ENCODE peak calls at places on chromosomes 12 and 14, in five cellular contexts. B is CD8-positive, alpha-beta memory T cell; I is CD8-positive, alpha-beta T cell; H is fibroblast of villous mesenchyme; S is NT2/D1. E is an unnamed sample.

GRCh38 chr14:20606190-20606901 is 15.2 kb upstream of the RNASE12 start:
- DNase-seq in B (no peak), I (no peak), H (peak), S (no peak), E (no peak)

GRCh38 chr12:13220848-13221247 is 24.3 kb downstream of the EMP1 start:
- DNase-seq in B (no peak), I (no peak), H (no peak), S (no peak), E (no peak)

GRCh38 chr14:104743461-104744380 is 9.2 kb upstream of the SIVA1 start:
- DNase-seq in B (no peak), I (no peak), H (no peak), S (no peak), E (no peak)

GRCh38 chr12:71477046-71477445 is 37.4 kb downstream of the LGR5 start:
- DNase-seq in B (no peak), I (no peak), H (no peak), S (no peak), E (no peak)

GRCh38 chr12:87196329-87196728 is 832.9 kb downstream of the C12orf50 start:
- DNase-seq in B (no peak), I (no peak), H (no peak), S (no peak), E (no peak)

GRCh38 chr12:3054993-3055711 is 22.0 kb upstream of the TSPAN9 start:
- DNase-seq in B (no peak), I (no peak), H (peak), S (no peak), E (no peak)

GRCh38 chr12:7091171-7091570 is 1.1 kb downstream of the C1R start:
- DNase-seq in B (no peak), I (no peak), H (no peak), S (no peak), E (no peak)

GRCh38 chr12:65603428-65604351 is 220.6 kb upstream of the HMGA2 start:
- DNase-seq in B (no peak), I (no peak), H (peak), S (no peak), E (no peak)

GRCh38 chr12:53300187-53300586 is 692 bp downstream of the MYG1 start:
- DNase-seq in B (no peak), I (no peak), H (peak), S (no peak), E (no peak)

GRCh38 chr14:75088566-75089373 is 19.3 kb downstream of the ZC2HC1C start:
- DNase-seq in B (no peak), I (peak), H (peak), S (peak), E (no peak)

GRCh38 chr12:82176761-82177490 is 181.3 kb downstream of the CCDC59 start:
- DNase-seq in B (no peak), I (no peak), H (no peak), S (no peak), E (no peak)

GRCh38 chr12:103868215-103868614 is 27.2 kb upstream of the NT5DC3 start:
- DNase-seq in B (no peak), I (no peak), H (no peak), S (no peak), E (no peak)

GRCh38 chr14:67487937-67488893 is at the start of gene TMEM229B:
- DNase-seq in B (peak), I (peak), H (peak), S (no peak), E (no peak)

GRCh38 chr12:113875681-113876080 is 90.4 kb downstream of the RBM19 start:
- DNase-seq in B (no peak), I (no peak), H (no peak), S (no peak), E (no peak)

GRCh38 chr12:70876952-70877351 is 43.6 kb downstream of the PTPRR start:
- DNase-seq in B (no peak), I (no peak), H (no peak), S (no peak), E (no peak)

GRCh38 chr12:51746416-51746815 is 102.1 kb downstream of the FIGNL2 start:
- DNase-seq in B (no peak), I (no peak), H (no peak), S (no peak), E (no peak)

GRCh38 chr12:56645201-56645716 is 525 bp downstream of the ATP5F1B start:
- DNase-seq in B (no peak), I (no peak), H (no peak), S (no peak), E (no peak)

GRCh38 chr14:68888883-68889282 is 90.2 kb downstream of the ACTN1 start:
- DNase-seq in B (no peak), I (no peak), H (no peak), S (no peak), E (no peak)

GRCh38 chr12:45615268-45615667 is 114.2 kb upstream of the ARID2 start:
- DNase-seq in B (no peak), I (no peak), H (peak), S (no peak), E (no peak)

GRCh38 chr12:47033081-47033480 is 46.3 kb upstream of the PCED1B start:
- DNase-seq in B (no peak), I (no peak), H (peak), S (no peak), E (peak)

GRCh38 chr12:103469716-103470115 is 26.1 kb downstream of the C12orf42 start:
- DNase-seq in B (no peak), I (no peak), H (no peak), S (no peak), E (no peak)

GRCh38 chr14:75793806-75794205 is 132.8 kb downstream of the TTLL5 start:
- DNase-seq in B (no peak), I (no peak), H (peak), S (no peak), E (no peak)

GRCh38 chr14:91509878-91510170 is 286 bp downstream of the PPP4R3A start:
- DNase-seq in B (no peak), I (no peak), H (no peak), S (no peak), E (no peak)

GRCh38 chr14:100842799-100843198 is 16.9 kb downstream of the MEG3 start:
- DNase-seq in B (no peak), I (no peak), H (peak), S (no peak), E (no peak)

GRCh38 chr14:23521785-23522640 is 29.6 kb downstream of the ZFHX2 start:
- DNase-seq in B (no peak), I (no peak), H (no peak), S (no peak), E (no peak)

GRCh38 chr14:26323781-26324363 is 274.0 kb downstream of the NOVA1 start:
- DNase-seq in B (no peak), I (no peak), H (no peak), S (no peak), E (no peak)

GRCh38 chr12:77500124-77500523 is 330.6 kb upstream of the NAV3 start:
- DNase-seq in B (no peak), I (no peak), H (no peak), S (no peak), E (no peak)
- H3K4me3 ChIP-seq in B (no peak), I (no peak), H (no peak), S (no peak), E (no peak)

DNA sequence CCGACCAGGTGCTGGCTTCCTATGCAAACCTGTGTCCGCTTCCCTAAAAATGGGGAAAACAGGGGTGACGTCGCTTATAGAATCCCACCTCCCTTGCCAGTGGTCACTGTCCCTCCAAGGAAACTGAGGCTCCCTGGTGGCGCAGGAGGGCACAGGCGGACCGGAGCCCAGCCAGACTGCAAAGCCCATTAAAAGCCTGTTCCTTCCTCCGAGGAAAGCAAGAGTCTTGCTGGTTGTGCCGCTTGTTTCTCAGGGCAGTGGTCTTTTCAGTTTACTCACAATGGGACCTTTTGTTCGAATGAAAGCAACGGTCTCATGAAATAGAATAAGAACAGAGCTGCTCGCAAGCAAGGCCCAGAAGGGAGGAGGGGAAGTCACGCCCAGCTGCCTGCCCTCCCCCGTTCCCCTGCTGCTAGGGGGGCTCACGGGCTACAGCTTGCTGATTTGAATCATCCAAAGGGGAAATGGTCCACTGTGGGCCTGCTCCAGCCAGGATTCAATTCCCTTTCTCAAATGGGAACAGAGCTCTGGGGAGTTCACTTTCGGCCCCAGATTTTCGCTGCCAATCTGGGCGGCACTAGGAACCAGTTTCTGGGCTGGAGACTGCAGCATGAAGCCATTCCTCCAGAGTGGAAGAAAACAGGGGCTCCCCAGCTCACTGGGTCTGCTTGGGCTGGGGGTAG is 4.6 kb upstream of the SELPLG start:
- DNase-seq in B (no peak), I (no peak), H (no peak), S (peak), E (no peak)
- H3K4me3 ChIP-seq in B (no peak), I (no peak), H (no peak), S (no peak), E (no peak)

GRCh38 chr12:76562158-76562557 is 2.6 kb upstream of the OSBPL8 start:
- DNase-seq in B (no peak), I (no peak), H (no peak), S (no peak), E (no peak)
- H3K4me3 ChIP-seq in B (no peak), I (no peak), H (no peak), S (no peak), E (no peak)

GRCh38 chr12:61554268-61555008 is 705.8 kb upstream of the USP15 start:
- DNase-seq in B (no peak), I (no peak), H (no peak), S (no peak), E (no peak)
- H3K4me3 ChIP-seq in B (no peak), I (no peak), H (no peak), S (no peak), E (no peak)

DNA sequence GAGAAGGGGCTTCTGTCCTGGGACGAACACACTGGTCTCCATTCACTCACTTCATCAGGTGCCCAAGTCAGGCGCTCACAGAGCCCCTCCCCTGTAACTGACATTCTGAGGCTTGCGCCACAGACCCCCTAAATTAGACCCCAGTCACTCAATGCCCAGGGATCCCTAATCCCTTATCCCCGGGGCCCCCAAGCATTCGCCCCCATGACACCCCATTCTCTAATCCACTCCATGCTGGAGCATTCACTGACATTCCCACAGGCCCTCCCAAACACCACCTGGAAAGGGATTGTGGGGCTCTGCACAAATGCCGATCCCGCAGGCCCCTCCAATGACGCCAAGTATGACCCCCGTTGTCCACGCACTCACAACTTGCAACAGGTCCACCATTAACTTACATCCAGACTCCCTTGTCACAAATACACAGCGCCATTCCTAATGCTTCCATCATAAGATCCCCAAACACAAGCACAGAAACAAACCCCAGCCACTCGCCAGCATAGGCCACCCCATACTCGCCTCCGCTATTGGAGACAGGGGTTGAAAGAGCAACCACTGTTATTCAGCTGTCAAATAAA is 1.5 kb downstream of the ZNF605 start:
- DNase-seq in B (no peak), I (no peak), H (no peak), S (no peak), E (no peak)
- H3K4me3 ChIP-seq in B (no peak), I (no peak), H (peak), S (peak), E (peak)

GRCh38 chr14:65321370-65321875 is 91.1 kb upstream of the FUT8 start:
- DNase-seq in B (no peak), I (no peak), H (no peak), S (no peak), E (no peak)
- H3K4me3 ChIP-seq in B (no peak), I (no peak), H (no peak), S (no peak), E (no peak)

GRCh38 chr12:5034605-5035004 is 9.1 kb upstream of the KCNA5 start:
- DNase-seq in B (no peak), I (no peak), H (no peak), S (no peak), E (no peak)
- H3K4me3 ChIP-seq in B (no peak), I (no peak), H (no peak), S (no peak), E (no peak)